ENCODE peak calls at places on chromosomes 1 and 21, in six cellular contexts. One of them, this sample, is unnamed.

GRCh38 chr1:224831501-224831900 is 98.0 kb upstream of the DNAH14 start:
- DNase-seq in stomach: no peak
- DNase-seq in lung: no peak
- DNase-seq in HAP-1: no peak
- DNase-seq in psoas muscle: no peak
- DNase-seq in LNCaP clone FGC: no peak
- DNase-seq in this sample: no peak

GRCh38 chr1:22611530-22611947 is 24.9 kb upstream of the C1QA start:
- DNase-seq in stomach: no peak
- DNase-seq in lung: no peak
- DNase-seq in HAP-1: peak
- DNase-seq in psoas muscle: peak
- DNase-seq in LNCaP clone FGC: peak
- DNase-seq in this sample: peak

GRCh38 chr1:152926091-152926490 is 17.7 kb downstream of the IVL start:
- DNase-seq in stomach: no peak
- DNase-seq in lung: no peak
- DNase-seq in HAP-1: no peak
- DNase-seq in psoas muscle: no peak
- DNase-seq in LNCaP clone FGC: peak
- DNase-seq in this sample: no peak

GRCh38 chr1:228082975-228083870 is 715 bp downstream of the ARF1 start:
- DNase-seq in stomach: peak
- DNase-seq in lung: peak
- DNase-seq in HAP-1: no peak
- DNase-seq in psoas muscle: peak
- DNase-seq in LNCaP clone FGC: no peak
- DNase-seq in this sample: peak

GRCh38 chr1:167159782-167160181 is 60.9 kb upstream of the POU2F1 start:
- DNase-seq in stomach: no peak
- DNase-seq in lung: no peak
- DNase-seq in HAP-1: no peak
- DNase-seq in psoas muscle: no peak
- DNase-seq in LNCaP clone FGC: no peak
- DNase-seq in this sample: no peak

GRCh38 chr21:42865361-42866160 is 13.8 kb downstream of the WDR4 start:
- DNase-seq in stomach: no peak
- DNase-seq in lung: peak
- DNase-seq in HAP-1: no peak
- DNase-seq in psoas muscle: peak
- DNase-seq in LNCaP clone FGC: no peak
- DNase-seq in this sample: no peak

GRCh38 chr1:179714159-179714558 is 28.9 kb upstream of the FAM163A start:
- DNase-seq in stomach: no peak
- DNase-seq in lung: no peak
- DNase-seq in HAP-1: no peak
- DNase-seq in psoas muscle: no peak
- DNase-seq in LNCaP clone FGC: no peak
- DNase-seq in this sample: no peak

GRCh38 chr1:20183876-20184275 is 2.0 kb upstream of the UBXN10 start:
- DNase-seq in stomach: no peak
- DNase-seq in lung: no peak
- DNase-seq in HAP-1: no peak
- DNase-seq in psoas muscle: no peak
- DNase-seq in LNCaP clone FGC: no peak
- DNase-seq in this sample: no peak

GRCh38 chr1:185789846-185790735 is 55.9 kb downstream of the HMCN1 start:
- DNase-seq in stomach: no peak
- DNase-seq in lung: no peak
- DNase-seq in HAP-1: no peak
- DNase-seq in psoas muscle: no peak
- DNase-seq in LNCaP clone FGC: peak
- DNase-seq in this sample: no peak

GRCh38 chr1:157932082-157932481 is 61.4 kb upstream of the KIRREL1 start:
- DNase-seq in stomach: no peak
- DNase-seq in lung: no peak
- DNase-seq in HAP-1: no peak
- DNase-seq in psoas muscle: no peak
- DNase-seq in LNCaP clone FGC: peak
- DNase-seq in this sample: no peak

GRCh38 chr1:230268371-230269170 is 157.6 kb downstream of the PGBD5 start:
- DNase-seq in stomach: no peak
- DNase-seq in lung: no peak
- DNase-seq in HAP-1: peak
- DNase-seq in psoas muscle: peak
- DNase-seq in LNCaP clone FGC: peak
- DNase-seq in this sample: peak

GRCh38 chr1:46301406-46302090 is 1.9 kb downstream of the LRRC41 start:
- DNase-seq in stomach: peak
- DNase-seq in lung: no peak
- DNase-seq in HAP-1: no peak
- DNase-seq in psoas muscle: peak
- DNase-seq in LNCaP clone FGC: no peak
- DNase-seq in this sample: peak

GRCh38 chr1:98516306-98516705 is 145.2 kb upstream of the SNX7 start:
- DNase-seq in stomach: no peak
- DNase-seq in lung: no peak
- DNase-seq in HAP-1: no peak
- DNase-seq in psoas muscle: no peak
- DNase-seq in LNCaP clone FGC: no peak
- DNase-seq in this sample: no peak

GRCh38 chr21:27580276-27580675 is 613.4 kb upstream of the ADAMTS5 start:
- DNase-seq in stomach: no peak
- DNase-seq in lung: no peak
- DNase-seq in HAP-1: no peak
- DNase-seq in psoas muscle: no peak
- DNase-seq in LNCaP clone FGC: no peak
- DNase-seq in this sample: no peak

GRCh38 chr1:14850563-14850962 is 252.1 kb downstream of the KAZN start:
- DNase-seq in stomach: peak
- DNase-seq in lung: no peak
- DNase-seq in HAP-1: no peak
- DNase-seq in psoas muscle: no peak
- DNase-seq in LNCaP clone FGC: no peak
- DNase-seq in this sample: no peak

GRCh38 chr1:44571712-44572571 is 102.3 kb downstream of the TMEM53 start:
- DNase-seq in stomach: no peak
- DNase-seq in lung: no peak
- DNase-seq in HAP-1: peak
- DNase-seq in psoas muscle: no peak
- DNase-seq in LNCaP clone FGC: no peak
- DNase-seq in this sample: no peak

GRCh38 chr1:78830321-78830720 is 176.2 kb downstream of the ADGRL4 start:
- DNase-seq in stomach: no peak
- DNase-seq in lung: no peak
- DNase-seq in HAP-1: no peak
- DNase-seq in psoas muscle: no peak
- DNase-seq in LNCaP clone FGC: no peak
- DNase-seq in this sample: no peak

GRCh38 chr1:230090194-230090711 is 23.2 kb downstream of the GALNT2 start:
- DNase-seq in stomach: no peak
- DNase-seq in lung: no peak
- DNase-seq in HAP-1: no peak
- DNase-seq in psoas muscle: no peak
- DNase-seq in LNCaP clone FGC: no peak
- DNase-seq in this sample: no peak

GRCh38 chr21:41706263-41706639 is 60.6 kb downstream of the RIPK4 start:
- DNase-seq in stomach: no peak
- DNase-seq in lung: no peak
- DNase-seq in HAP-1: no peak
- DNase-seq in psoas muscle: peak
- DNase-seq in LNCaP clone FGC: no peak
- DNase-seq in this sample: no peak

GRCh38 chr1:150464422-150464826 is 22.8 kb upstream of the TARS2 start:
- DNase-seq in stomach: peak
- DNase-seq in lung: peak
- DNase-seq in HAP-1: peak
- DNase-seq in psoas muscle: peak
- DNase-seq in LNCaP clone FGC: peak
- DNase-seq in this sample: peak

GRCh38 chr1:36476945-36477344 is 5.8 kb downstream of the CSF3R start:
- DNase-seq in stomach: no peak
- DNase-seq in lung: no peak
- DNase-seq in HAP-1: no peak
- DNase-seq in psoas muscle: no peak
- DNase-seq in LNCaP clone FGC: no peak
- DNase-seq in this sample: no peak

GRCh38 chr1:99599678-99600175 is 46.2 kb upstream of the PALMD start:
- DNase-seq in stomach: no peak
- DNase-seq in lung: peak
- DNase-seq in HAP-1: no peak
- DNase-seq in psoas muscle: peak
- DNase-seq in LNCaP clone FGC: no peak
- DNase-seq in this sample: no peak

GRCh38 chr1:159935305-159935704 is 10.0 kb upstream of the TAGLN2 start:
- DNase-seq in stomach: no peak
- DNase-seq in lung: no peak
- DNase-seq in HAP-1: no peak
- DNase-seq in psoas muscle: no peak
- DNase-seq in LNCaP clone FGC: no peak
- DNase-seq in this sample: no peak

GRCh38 chr1:46611691-46612221 is 4.9 kb downstream of the MOB3C start:
- DNase-seq in stomach: no peak
- DNase-seq in lung: no peak
- DNase-seq in HAP-1: no peak
- DNase-seq in psoas muscle: peak
- DNase-seq in LNCaP clone FGC: no peak
- DNase-seq in this sample: no peak

GRCh38 chr1:4312024-4312423 is 342.4 kb upstream of the AJAP1 start:
- DNase-seq in stomach: no peak
- DNase-seq in lung: no peak
- DNase-seq in HAP-1: no peak
- DNase-seq in psoas muscle: no peak
- DNase-seq in LNCaP clone FGC: no peak
- DNase-seq in this sample: no peak

GRCh38 chr1:2234762-2235113 is 6.6 kb downstream of the SKI start:
- DNase-seq in stomach: no peak
- DNase-seq in lung: no peak
- DNase-seq in HAP-1: no peak
- DNase-seq in psoas muscle: no peak
- DNase-seq in LNCaP clone FGC: no peak
- DNase-seq in this sample: no peak
- H3K4me3 ChIP-seq in stomach: peak
- H3K4me3 ChIP-seq in lung: no peak
- H3K4me3 ChIP-seq in HAP-1: no peak
- H3K4me3 ChIP-seq in psoas muscle: peak
- H3K4me3 ChIP-seq in LNCaP clone FGC: no peak
- H3K4me3 ChIP-seq in this sample: no peak

DNA sequence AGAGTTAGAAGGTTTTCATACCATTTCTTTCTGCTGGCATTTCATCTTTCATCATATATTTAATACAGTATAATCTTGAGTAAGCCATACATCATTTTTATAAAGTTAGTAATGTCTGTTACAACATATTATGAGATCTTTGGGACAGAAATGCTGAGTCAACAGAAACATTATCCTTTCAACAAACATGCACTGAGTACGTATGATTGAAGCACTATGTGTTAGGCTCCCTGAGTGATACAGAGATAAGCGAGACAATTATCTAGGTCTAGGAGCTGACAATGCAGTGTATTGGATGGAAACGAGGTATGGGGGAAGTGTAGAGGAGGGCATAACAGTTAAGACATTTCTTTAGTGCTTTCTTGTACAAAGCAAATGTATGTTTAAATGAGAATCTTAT is 19.7 kb upstream of the GPR52 start:
- DNase-seq in stomach: no peak
- DNase-seq in lung: no peak
- DNase-seq in HAP-1: no peak
- DNase-seq in psoas muscle: no peak
- DNase-seq in LNCaP clone FGC: no peak
- DNase-seq in this sample: no peak
- H3K4me3 ChIP-seq in stomach: no peak
- H3K4me3 ChIP-seq in lung: no peak
- H3K4me3 ChIP-seq in HAP-1: no peak
- H3K4me3 ChIP-seq in psoas muscle: no peak
- H3K4me3 ChIP-seq in LNCaP clone FGC: no peak
- H3K4me3 ChIP-seq in this sample: no peak

GRCh38 chr1:28566931-28567330 is 14.0 kb downstream of the TRNAU1AP start:
- DNase-seq in stomach: no peak
- DNase-seq in lung: no peak
- DNase-seq in HAP-1: no peak
- DNase-seq in psoas muscle: no peak
- DNase-seq in LNCaP clone FGC: no peak
- DNase-seq in this sample: no peak
- H3K4me3 ChIP-seq in stomach: no peak
- H3K4me3 ChIP-seq in lung: no peak
- H3K4me3 ChIP-seq in HAP-1: no peak
- H3K4me3 ChIP-seq in psoas muscle: no peak
- H3K4me3 ChIP-seq in LNCaP clone FGC: no peak
- H3K4me3 ChIP-seq in this sample: no peak

GRCh38 chr1:178652506-178652905 is 72.5 kb upstream of the RALGPS2 start:
- DNase-seq in stomach: no peak
- DNase-seq in lung: no peak
- DNase-seq in HAP-1: no peak
- DNase-seq in psoas muscle: no peak
- DNase-seq in LNCaP clone FGC: no peak
- DNase-seq in this sample: no peak

GRCh38 chr1:178649582-178650350 is 75.3 kb upstream of the RALGPS2 start:
- DNase-seq in stomach: no peak
- DNase-seq in lung: no peak
- DNase-seq in HAP-1: no peak
- DNase-seq in psoas muscle: no peak
- DNase-seq in LNCaP clone FGC: no peak
- DNase-seq in this sample: no peak

GRCh38 chr1:178650950-178651461 is 74.0 kb upstream of the RALGPS2 start:
- DNase-seq in stomach: no peak
- DNase-seq in lung: no peak
- DNase-seq in HAP-1: no peak
- DNase-seq in psoas muscle: no peak
- DNase-seq in LNCaP clone FGC: no peak
- DNase-seq in this sample: peak

GRCh38 chr1:178651742-178652141 is 73.3 kb upstream of the RALGPS2 start:
- DNase-seq in stomach: no peak
- DNase-seq in lung: no peak
- DNase-seq in HAP-1: no peak
- DNase-seq in psoas muscle: no peak
- DNase-seq in LNCaP clone FGC: no peak
- DNase-seq in this sample: no peak

GRCh38 chr1:178653091-178653490 is 72.0 kb upstream of the RALGPS2 start:
- DNase-seq in stomach: peak
- DNase-seq in lung: no peak
- DNase-seq in HAP-1: no peak
- DNase-seq in psoas muscle: no peak
- DNase-seq in LNCaP clone FGC: no peak
- DNase-seq in this sample: peak
- H3K4me3 ChIP-seq in stomach: no peak
- H3K4me3 ChIP-seq in lung: no peak
- H3K4me3 ChIP-seq in HAP-1: no peak
- H3K4me3 ChIP-seq in psoas muscle: no peak
- H3K4me3 ChIP-seq in LNCaP clone FGC: no peak
- H3K4me3 ChIP-seq in this sample: no peak

This sample was measured in colonic mucosa.